ENCODE peak calls at places on chromosomes 3 and 15, in ten cellular contexts. One of them, this sample, is unnamed.
A peak's percentile ranks its signal among the peaks of the same experiment; 100 is the strongest.

GRCh38 chr3:20236603-20237002 is 50.6 kb upstream of the SGO1 start:
- DNase-seq in mesenchymal stem cell: no peak
- DNase-seq in fibroblast of lung: no peak
- DNase-seq in CD8-positive, alpha-beta T cell: no peak
- DNase-seq in spleen: no peak
- DNase-seq in right cardiac atrium: no peak
- DNase-seq in uterus: no peak
- DNase-seq in stomach: no peak
- DNase-seq in breast epithelium: no peak
- DNase-seq in upper lobe of right lung: no peak
- DNase-seq in this sample: no peak

GRCh38 chr15:75720787-75721461 is 8.3 kb upstream of the CSPG4 start:
- DNase-seq in spleen: no peak
- DNase-seq in uterus: no peak
- DNase-seq in mesenchymal stem cell: peak; percentile 30
- DNase-seq in stomach: peak; percentile 87
- DNase-seq in CD8-positive, alpha-beta T cell: no peak
- DNase-seq in right cardiac atrium: peak; percentile 81
- DNase-seq in breast epithelium: peak; percentile 60
- DNase-seq in fibroblast of lung: no peak
- DNase-seq in upper lobe of right lung: peak; percentile 80
- DNase-seq in this sample: no peak

GRCh38 chr3:79148786-79149185 is 619.0 kb downstream of the ROBO1 start:
- DNase-seq in uterus: no peak
- DNase-seq in CD8-positive, alpha-beta T cell: no peak
- DNase-seq in spleen: no peak
- DNase-seq in right cardiac atrium: no peak
- DNase-seq in stomach: no peak
- DNase-seq in upper lobe of right lung: no peak
- DNase-seq in fibroblast of lung: no peak
- DNase-seq in breast epithelium: no peak
- DNase-seq in mesenchymal stem cell: no peak
- DNase-seq in this sample: peak; percentile 5

GRCh38 chr15:51046799-51047449 is 47.8 kb downstream of the TNFAIP8L3 start:
- DNase-seq in CD8-positive, alpha-beta T cell: no peak
- DNase-seq in stomach: peak; percentile 30
- DNase-seq in spleen: no peak
- DNase-seq in upper lobe of right lung: no peak
- DNase-seq in breast epithelium: no peak
- DNase-seq in right cardiac atrium: peak; percentile 61
- DNase-seq in mesenchymal stem cell: peak; percentile 23
- DNase-seq in fibroblast of lung: peak; percentile 80
- DNase-seq in uterus: peak; percentile 50
- DNase-seq in this sample: peak; percentile 28

GRCh38 chr3:109685084-109686079 is 348.0 kb upstream of the DPPA4 start:
- DNase-seq in right cardiac atrium: peak; percentile 80
- DNase-seq in spleen: no peak
- DNase-seq in CD8-positive, alpha-beta T cell: no peak
- DNase-seq in uterus: peak; percentile 37
- DNase-seq in fibroblast of lung: peak; percentile 99
- DNase-seq in upper lobe of right lung: peak; percentile 65
- DNase-seq in mesenchymal stem cell: peak; percentile 94
- DNase-seq in stomach: peak; percentile 81
- DNase-seq in breast epithelium: peak; percentile 46
- DNase-seq in this sample: peak; percentile 100

GRCh38 chr15:93861956-93862741 is 369.2 kb upstream of the MCTP2 start:
- DNase-seq in mesenchymal stem cell: no peak
- DNase-seq in uterus: no peak
- DNase-seq in right cardiac atrium: no peak
- DNase-seq in breast epithelium: no peak
- DNase-seq in CD8-positive, alpha-beta T cell: no peak
- DNase-seq in spleen: no peak
- DNase-seq in fibroblast of lung: no peak
- DNase-seq in stomach: no peak
- DNase-seq in upper lobe of right lung: no peak
- DNase-seq in this sample: no peak

GRCh38 chr3:82410366-82410765 is 648.9 kb upstream of the GBE1 start:
- DNase-seq in right cardiac atrium: no peak
- DNase-seq in upper lobe of right lung: no peak
- DNase-seq in CD8-positive, alpha-beta T cell: no peak
- DNase-seq in fibroblast of lung: no peak
- DNase-seq in mesenchymal stem cell: no peak
- DNase-seq in spleen: no peak
- DNase-seq in stomach: no peak
- DNase-seq in uterus: no peak
- DNase-seq in breast epithelium: no peak
- DNase-seq in this sample: no peak

GRCh38 chr3:138938877-138939562 is 7.9 kb downstream of the FOXL2 start:
- DNase-seq in breast epithelium: no peak
- DNase-seq in CD8-positive, alpha-beta T cell: no peak
- DNase-seq in upper lobe of right lung: no peak
- DNase-seq in stomach: no peak
- DNase-seq in fibroblast of lung: no peak
- DNase-seq in spleen: no peak
- DNase-seq in uterus: no peak
- DNase-seq in right cardiac atrium: no peak
- DNase-seq in mesenchymal stem cell: no peak
- DNase-seq in this sample: no peak

GRCh38 chr3:179067839-179068238 is 3.8 kb downstream of the ZMAT3 start:
- DNase-seq in uterus: no peak
- DNase-seq in CD8-positive, alpha-beta T cell: no peak
- DNase-seq in fibroblast of lung: peak; percentile 9
- DNase-seq in breast epithelium: no peak
- DNase-seq in stomach: no peak
- DNase-seq in mesenchymal stem cell: no peak
- DNase-seq in upper lobe of right lung: no peak
- DNase-seq in spleen: no peak
- DNase-seq in right cardiac atrium: no peak
- DNase-seq in this sample: no peak

GRCh38 chr3:179068779-179069530 is 2.7 kb downstream of the ZMAT3 start:
- DNase-seq in uterus: no peak
- DNase-seq in fibroblast of lung: peak; percentile 63
- DNase-seq in breast epithelium: no peak
- DNase-seq in right cardiac atrium: no peak
- DNase-seq in spleen: no peak
- DNase-seq in upper lobe of right lung: no peak
- DNase-seq in stomach: no peak
- DNase-seq in CD8-positive, alpha-beta T cell: peak; percentile 39
- DNase-seq in mesenchymal stem cell: peak; percentile 63
- DNase-seq in this sample: no peak

GRCh38 chr3:179071569-179072397 is at the start of gene ZMAT3:
- DNase-seq in breast epithelium: peak; percentile 65
- DNase-seq in uterus: peak; percentile 85
- DNase-seq in mesenchymal stem cell: peak; percentile 87
- DNase-seq in upper lobe of right lung: peak; percentile 95
- DNase-seq in right cardiac atrium: peak; percentile 95
- DNase-seq in fibroblast of lung: peak; percentile 83
- DNase-seq in spleen: peak; percentile 96
- DNase-seq in CD8-positive, alpha-beta T cell: peak; percentile 85
- DNase-seq in stomach: peak; percentile 87
- DNase-seq in this sample: peak; percentile 80

GRCh38 chr3:179071161-179071568 is 444 bp downstream of the ZMAT3 start:
- DNase-seq in stomach: no peak
- DNase-seq in uterus: no peak
- DNase-seq in upper lobe of right lung: no peak
- DNase-seq in breast epithelium: no peak
- DNase-seq in fibroblast of lung: peak; percentile 24
- DNase-seq in right cardiac atrium: no peak
- DNase-seq in CD8-positive, alpha-beta T cell: peak; percentile 72
- DNase-seq in mesenchymal stem cell: peak; percentile 82
- DNase-seq in spleen: no peak
- DNase-seq in this sample: peak; percentile 25

GRCh38 chr3:179069762-179070390 is 1.7 kb downstream of the ZMAT3 start:
- DNase-seq in upper lobe of right lung: no peak
- DNase-seq in spleen: no peak
- DNase-seq in stomach: no peak
- DNase-seq in right cardiac atrium: no peak
- DNase-seq in uterus: no peak
- DNase-seq in mesenchymal stem cell: peak; percentile 52
- DNase-seq in CD8-positive, alpha-beta T cell: no peak
- DNase-seq in fibroblast of lung: peak; percentile 64
- DNase-seq in breast epithelium: no peak
- DNase-seq in this sample: no peak
- H3K27ac ChIP-seq in upper lobe of right lung: peak overlapping the region; percentile 12
- H3K27ac ChIP-seq in spleen: no peak overlapping the region
- H3K27ac ChIP-seq in stomach: no peak overlapping the region
- H3K27ac ChIP-seq in right cardiac atrium: no peak overlapping the region
- H3K27ac ChIP-seq in uterus: peak overlapping the region; percentile 93
- H3K27ac ChIP-seq in mesenchymal stem cell: peak overlapping the region; percentile 73
- H3K27ac ChIP-seq in CD8-positive, alpha-beta T cell: no peak overlapping the region
- H3K27ac ChIP-seq in fibroblast of lung: peak overlapping the region; percentile 85
- H3K27ac ChIP-seq in breast epithelium: peak overlapping the region; percentile 2
- H3K27ac ChIP-seq in this sample: peak overlapping the region; percentile 83

DNA sequence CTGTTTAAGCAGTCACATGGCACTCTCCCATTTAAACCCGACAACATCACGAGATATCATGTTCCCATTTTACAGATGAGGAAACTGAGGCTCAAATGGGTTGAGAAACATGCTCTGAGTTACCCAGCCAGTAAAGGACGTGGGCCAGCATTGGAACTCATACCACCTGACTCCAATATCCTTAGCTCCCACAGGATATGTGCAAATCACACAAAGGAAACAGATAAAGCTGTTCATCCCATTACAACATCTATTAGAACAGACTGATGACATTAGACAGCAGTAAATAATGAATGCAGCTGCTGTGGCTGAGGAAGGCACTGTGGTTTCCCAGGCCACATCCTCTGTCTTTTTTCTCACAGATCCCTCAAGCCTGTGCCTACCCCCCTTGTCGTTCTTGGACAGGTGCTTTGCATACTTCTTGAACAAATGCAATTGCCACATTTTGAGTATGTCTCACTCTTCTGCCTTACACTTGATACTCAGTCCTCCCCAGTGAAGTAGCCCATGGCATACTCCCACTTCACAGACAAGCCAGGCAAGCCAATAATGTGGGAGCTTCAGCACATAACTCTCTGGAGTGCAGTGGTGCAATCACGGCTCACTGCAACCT is 17.7 kb downstream of the FRMD4B start:
- DNase-seq in mesenchymal stem cell: peak; percentile 57
- DNase-seq in spleen: no peak
- DNase-seq in fibroblast of lung: no peak
- DNase-seq in uterus: no peak
- DNase-seq in right cardiac atrium: no peak
- DNase-seq in breast epithelium: no peak
- DNase-seq in upper lobe of right lung: no peak
- DNase-seq in stomach: no peak
- DNase-seq in CD8-positive, alpha-beta T cell: peak; percentile 38
- DNase-seq in this sample: no peak
- H3K27ac ChIP-seq in mesenchymal stem cell: no peak overlapping the region
- H3K27ac ChIP-seq in spleen: peak overlapping the region; percentile 63
- H3K27ac ChIP-seq in fibroblast of lung: no peak overlapping the region
- H3K27ac ChIP-seq in uterus: peak overlapping the region; percentile 17
- H3K27ac ChIP-seq in right cardiac atrium: no peak overlapping the region
- H3K27ac ChIP-seq in breast epithelium: no peak overlapping the region
- H3K27ac ChIP-seq in upper lobe of right lung: no peak overlapping the region
- H3K27ac ChIP-seq in stomach: no peak overlapping the region
- H3K27ac ChIP-seq in CD8-positive, alpha-beta T cell: no peak overlapping the region
- H3K27ac ChIP-seq in this sample: no peak overlapping the region

GRCh38 chr15:72203507-72203837 is 5.9 kb upstream of the GRAMD2A start:
- DNase-seq in stomach: peak; percentile 68
- DNase-seq in fibroblast of lung: peak; percentile 89
- DNase-seq in uterus: peak; percentile 48
- DNase-seq in spleen: no peak
- DNase-seq in mesenchymal stem cell: no peak
- DNase-seq in breast epithelium: peak; percentile 89
- DNase-seq in upper lobe of right lung: no peak
- DNase-seq in CD8-positive, alpha-beta T cell: no peak
- DNase-seq in right cardiac atrium: peak; percentile 89
- DNase-seq in this sample: peak; percentile 29

GRCh38 chr15:72206677-72207000 is 9.1 kb upstream of the GRAMD2A start:
- DNase-seq in fibroblast of lung: no peak
- DNase-seq in uterus: no peak
- DNase-seq in right cardiac atrium: no peak
- DNase-seq in upper lobe of right lung: no peak
- DNase-seq in stomach: no peak
- DNase-seq in mesenchymal stem cell: no peak
- DNase-seq in breast epithelium: no peak
- DNase-seq in CD8-positive, alpha-beta T cell: no peak
- DNase-seq in spleen: no peak
- DNase-seq in this sample: no peak

GRCh38 chr15:72202801-72203506 is 5.4 kb upstream of the GRAMD2A start:
- DNase-seq in fibroblast of lung: no peak
- DNase-seq in stomach: no peak
- DNase-seq in right cardiac atrium: no peak
- DNase-seq in uterus: no peak
- DNase-seq in mesenchymal stem cell: no peak
- DNase-seq in breast epithelium: no peak
- DNase-seq in CD8-positive, alpha-beta T cell: no peak
- DNase-seq in spleen: no peak
- DNase-seq in upper lobe of right lung: no peak
- DNase-seq in this sample: no peak

GRCh38 chr15:72205896-72206676 is 8.5 kb upstream of the GRAMD2A start:
- DNase-seq in breast epithelium: no peak
- DNase-seq in uterus: no peak
- DNase-seq in spleen: no peak
- DNase-seq in right cardiac atrium: no peak
- DNase-seq in CD8-positive, alpha-beta T cell: no peak
- DNase-seq in upper lobe of right lung: no peak
- DNase-seq in mesenchymal stem cell: no peak
- DNase-seq in stomach: no peak
- DNase-seq in fibroblast of lung: no peak
- DNase-seq in this sample: no peak

GRCh38 chr15:72205273-72205672 is 7.7 kb upstream of the GRAMD2A start:
- DNase-seq in CD8-positive, alpha-beta T cell: no peak
- DNase-seq in stomach: no peak
- DNase-seq in mesenchymal stem cell: no peak
- DNase-seq in spleen: no peak
- DNase-seq in fibroblast of lung: no peak
- DNase-seq in uterus: no peak
- DNase-seq in breast epithelium: no peak
- DNase-seq in upper lobe of right lung: no peak
- DNase-seq in right cardiac atrium: no peak
- DNase-seq in this sample: no peak
- H3K27ac ChIP-seq in CD8-positive, alpha-beta T cell: no peak overlapping the region
- H3K27ac ChIP-seq in stomach: no peak overlapping the region
- H3K27ac ChIP-seq in mesenchymal stem cell: no peak overlapping the region
- H3K27ac ChIP-seq in spleen: no peak overlapping the region
- H3K27ac ChIP-seq in fibroblast of lung: no peak overlapping the region
- H3K27ac ChIP-seq in uterus: no peak overlapping the region
- H3K27ac ChIP-seq in breast epithelium: peak overlapping the region; percentile 33
- H3K27ac ChIP-seq in upper lobe of right lung: no peak overlapping the region
- H3K27ac ChIP-seq in right cardiac atrium: no peak overlapping the region
- H3K27ac ChIP-seq in this sample: no peak overlapping the region

GRCh38 chr3:72152551-72153476 is 367.9 kb upstream of the PROK2 start:
- DNase-seq in stomach: peak; percentile 91
- DNase-seq in upper lobe of right lung: peak; percentile 81
- DNase-seq in fibroblast of lung: peak; percentile 88
- DNase-seq in CD8-positive, alpha-beta T cell: no peak
- DNase-seq in spleen: no peak
- DNase-seq in uterus: peak; percentile 78
- DNase-seq in right cardiac atrium: peak; percentile 91
- DNase-seq in mesenchymal stem cell: peak; percentile 70
- DNase-seq in breast epithelium: peak; percentile 57
- DNase-seq in this sample: peak; percentile 43

GRCh38 chr3:72153477-72154314 is 368.7 kb upstream of the PROK2 start:
- DNase-seq in right cardiac atrium: no peak
- DNase-seq in stomach: no peak
- DNase-seq in uterus: no peak
- DNase-seq in spleen: no peak
- DNase-seq in mesenchymal stem cell: no peak
- DNase-seq in upper lobe of right lung: no peak
- DNase-seq in breast epithelium: no peak
- DNase-seq in fibroblast of lung: no peak
- DNase-seq in CD8-positive, alpha-beta T cell: no peak
- DNase-seq in this sample: no peak

GRCh38 chr3:72157782-72158638 is 373.1 kb upstream of the PROK2 start:
- DNase-seq in breast epithelium: no peak
- DNase-seq in spleen: no peak
- DNase-seq in stomach: no peak
- DNase-seq in mesenchymal stem cell: no peak
- DNase-seq in uterus: no peak
- DNase-seq in fibroblast of lung: no peak
- DNase-seq in right cardiac atrium: no peak
- DNase-seq in upper lobe of right lung: no peak
- DNase-seq in CD8-positive, alpha-beta T cell: no peak
- DNase-seq in this sample: no peak

GRCh38 chr3:72154391-72155300 is 369.7 kb upstream of the PROK2 start:
- DNase-seq in CD8-positive, alpha-beta T cell: no peak
- DNase-seq in fibroblast of lung: peak; percentile 45
- DNase-seq in uterus: no peak
- DNase-seq in breast epithelium: no peak
- DNase-seq in mesenchymal stem cell: peak; percentile 57
- DNase-seq in stomach: no peak
- DNase-seq in upper lobe of right lung: no peak
- DNase-seq in spleen: no peak
- DNase-seq in right cardiac atrium: no peak
- DNase-seq in this sample: no peak

GRCh38 chr3:72155391-72156064 is 370.6 kb upstream of the PROK2 start:
- DNase-seq in uterus: peak; percentile 77
- DNase-seq in mesenchymal stem cell: peak; percentile 97
- DNase-seq in upper lobe of right lung: no peak
- DNase-seq in fibroblast of lung: peak; percentile 98
- DNase-seq in spleen: no peak
- DNase-seq in stomach: peak; percentile 37
- DNase-seq in CD8-positive, alpha-beta T cell: no peak
- DNase-seq in right cardiac atrium: peak; percentile 82
- DNase-seq in breast epithelium: peak; percentile 37
- DNase-seq in this sample: peak; percentile 94
- H3K27ac ChIP-seq in uterus: peak overlapping the region; percentile 77
- H3K27ac ChIP-seq in mesenchymal stem cell: no peak overlapping the region
- H3K27ac ChIP-seq in upper lobe of right lung: no peak overlapping the region
- H3K27ac ChIP-seq in fibroblast of lung: peak overlapping the region; percentile 1
- H3K27ac ChIP-seq in spleen: no peak overlapping the region
- H3K27ac ChIP-seq in stomach: peak overlapping the region; percentile 75
- H3K27ac ChIP-seq in CD8-positive, alpha-beta T cell: no peak overlapping the region
- H3K27ac ChIP-seq in right cardiac atrium: no peak overlapping the region
- H3K27ac ChIP-seq in breast epithelium: peak overlapping the region; percentile 6
- H3K27ac ChIP-seq in this sample: peak overlapping the region; percentile 25